ENCODE peak calls at places on chromosomes 3 and 15, in seven cellular contexts. One of them, this sample, is unnamed.
A peak's percentile ranks its signal among the peaks of the same experiment; 100 is the strongest.

GRCh38 chr3:110589381-110589780 is 482.2 kb upstream of the NECTIN3 start:
- DNase-seq in NAMALWA: no peak
- DNase-seq in right lobe of liver: no peak
- DNase-seq in stimulated activated CD8-positive, alpha-beta memory T cell treated with anti-CD3 and anti-CD28 coated beads, Interleukin-15, amount 100 ng/mL, for 1 hour: no peak
- DNase-seq in hypothalamus: no peak
- DNase-seq in AG20443: no peak
- DNase-seq in HEK293T: no peak
- DNase-seq in this sample: peak; percentile 61

GRCh38 chr3:74351213-74351612 is 263.2 kb downstream of the CNTN3 start:
- DNase-seq in NAMALWA: no peak
- DNase-seq in right lobe of liver: no peak
- DNase-seq in stimulated activated CD8-positive, alpha-beta memory T cell treated with anti-CD3 and anti-CD28 coated beads, Interleukin-15, amount 100 ng/mL, for 1 hour: no peak
- DNase-seq in hypothalamus: no peak
- DNase-seq in AG20443: no peak
- DNase-seq in HEK293T: no peak
- DNase-seq in this sample: peak; percentile 14

GRCh38 chr3:80190051-80190450 is 422.3 kb upstream of the ROBO1 start:
- DNase-seq in NAMALWA: no peak
- DNase-seq in right lobe of liver: no peak
- DNase-seq in stimulated activated CD8-positive, alpha-beta memory T cell treated with anti-CD3 and anti-CD28 coated beads, Interleukin-15, amount 100 ng/mL, for 1 hour: no peak
- DNase-seq in hypothalamus: no peak
- DNase-seq in AG20443: no peak
- DNase-seq in HEK293T: peak; percentile 45
- DNase-seq in this sample: peak; percentile 28

GRCh38 chr3:149356044-149356592 is 21.3 kb downstream of the TM4SF1 start:
- DNase-seq in NAMALWA: no peak
- DNase-seq in right lobe of liver: no peak
- DNase-seq in stimulated activated CD8-positive, alpha-beta memory T cell treated with anti-CD3 and anti-CD28 coated beads, Interleukin-15, amount 100 ng/mL, for 1 hour: no peak
- DNase-seq in hypothalamus: no peak
- DNase-seq in AG20443: no peak
- DNase-seq in HEK293T: no peak
- DNase-seq in this sample: no peak

GRCh38 chr15:55094152-55094551 is 102.6 kb downstream of the RSL24D1 start:
- DNase-seq in NAMALWA: no peak
- DNase-seq in right lobe of liver: no peak
- DNase-seq in stimulated activated CD8-positive, alpha-beta memory T cell treated with anti-CD3 and anti-CD28 coated beads, Interleukin-15, amount 100 ng/mL, for 1 hour: no peak
- DNase-seq in hypothalamus: no peak
- DNase-seq in AG20443: no peak
- DNase-seq in HEK293T: no peak
- DNase-seq in this sample: no peak

GRCh38 chr15:94584833-94585244 is 353.5 kb downstream of the MCTP2 start:
- DNase-seq in NAMALWA: no peak
- DNase-seq in right lobe of liver: no peak
- DNase-seq in stimulated activated CD8-positive, alpha-beta memory T cell treated with anti-CD3 and anti-CD28 coated beads, Interleukin-15, amount 100 ng/mL, for 1 hour: no peak
- DNase-seq in hypothalamus: no peak
- DNase-seq in AG20443: no peak
- DNase-seq in HEK293T: no peak
- DNase-seq in this sample: no peak

GRCh38 chr3:5136619-5137429 is 14.7 kb downstream of the ARL8B start:
- DNase-seq in NAMALWA: peak; percentile 87
- DNase-seq in right lobe of liver: no peak
- DNase-seq in stimulated activated CD8-positive, alpha-beta memory T cell treated with anti-CD3 and anti-CD28 coated beads, Interleukin-15, amount 100 ng/mL, for 1 hour: no peak
- DNase-seq in hypothalamus: no peak
- DNase-seq in AG20443: peak; percentile 10
- DNase-seq in HEK293T: peak; percentile 47
- DNase-seq in this sample: no peak

GRCh38 chr15:101536875-101537405 is 47.4 kb upstream of the PCSK6 start:
- DNase-seq in NAMALWA: no peak
- DNase-seq in right lobe of liver: no peak
- DNase-seq in stimulated activated CD8-positive, alpha-beta memory T cell treated with anti-CD3 and anti-CD28 coated beads, Interleukin-15, amount 100 ng/mL, for 1 hour: no peak
- DNase-seq in hypothalamus: no peak
- DNase-seq in AG20443: no peak
- DNase-seq in HEK293T: no peak
- DNase-seq in this sample: no peak

GRCh38 chr15:40118473-40118872 is 9.8 kb upstream of the BMF start:
- DNase-seq in NAMALWA: no peak
- DNase-seq in right lobe of liver: no peak
- DNase-seq in stimulated activated CD8-positive, alpha-beta memory T cell treated with anti-CD3 and anti-CD28 coated beads, Interleukin-15, amount 100 ng/mL, for 1 hour: no peak
- DNase-seq in hypothalamus: no peak
- DNase-seq in AG20443: no peak
- DNase-seq in HEK293T: no peak
- DNase-seq in this sample: no peak

GRCh38 chr3:14550181-14550580 is 10.0 kb upstream of the GRIP2 start:
- DNase-seq in NAMALWA: no peak
- DNase-seq in right lobe of liver: no peak
- DNase-seq in stimulated activated CD8-positive, alpha-beta memory T cell treated with anti-CD3 and anti-CD28 coated beads, Interleukin-15, amount 100 ng/mL, for 1 hour: no peak
- DNase-seq in hypothalamus: no peak
- DNase-seq in AG20443: no peak
- DNase-seq in HEK293T: no peak
- DNase-seq in this sample: no peak

GRCh38 chr3:155370198-155370597 is 76.7 kb upstream of the STRIT1 start:
- DNase-seq in NAMALWA: no peak
- DNase-seq in right lobe of liver: no peak
- DNase-seq in stimulated activated CD8-positive, alpha-beta memory T cell treated with anti-CD3 and anti-CD28 coated beads, Interleukin-15, amount 100 ng/mL, for 1 hour: no peak
- DNase-seq in hypothalamus: peak; percentile 2
- DNase-seq in AG20443: no peak
- DNase-seq in HEK293T: no peak
- DNase-seq in this sample: no peak

GRCh38 chr15:60130398-60130797 is 126.3 kb downstream of the FOXB1 start:
- DNase-seq in NAMALWA: no peak
- DNase-seq in right lobe of liver: no peak
- DNase-seq in stimulated activated CD8-positive, alpha-beta memory T cell treated with anti-CD3 and anti-CD28 coated beads, Interleukin-15, amount 100 ng/mL, for 1 hour: no peak
- DNase-seq in hypothalamus: no peak
- DNase-seq in AG20443: no peak
- DNase-seq in HEK293T: no peak
- DNase-seq in this sample: no peak

GRCh38 chr15:39918688-39919385 is 1.2 kb downstream of the GPR176 start:
- DNase-seq in NAMALWA: no peak
- DNase-seq in right lobe of liver: no peak
- DNase-seq in stimulated activated CD8-positive, alpha-beta memory T cell treated with anti-CD3 and anti-CD28 coated beads, Interleukin-15, amount 100 ng/mL, for 1 hour: no peak
- DNase-seq in hypothalamus: no peak
- DNase-seq in AG20443: peak; percentile 49
- DNase-seq in HEK293T: no peak
- DNase-seq in this sample: peak; percentile 94

GRCh38 chr15:63712828-63713520 is 115.8 kb downstream of the FBXL22 start:
- DNase-seq in NAMALWA: peak; percentile 38
- DNase-seq in right lobe of liver: no peak
- DNase-seq in stimulated activated CD8-positive, alpha-beta memory T cell treated with anti-CD3 and anti-CD28 coated beads, Interleukin-15, amount 100 ng/mL, for 1 hour: no peak
- DNase-seq in hypothalamus: no peak
- DNase-seq in AG20443: no peak
- DNase-seq in HEK293T: no peak
- DNase-seq in this sample: no peak

GRCh38 chr3:69500604-69501003 is 114.7 kb upstream of the FRMD4B start:
- DNase-seq in NAMALWA: no peak
- DNase-seq in right lobe of liver: no peak
- DNase-seq in stimulated activated CD8-positive, alpha-beta memory T cell treated with anti-CD3 and anti-CD28 coated beads, Interleukin-15, amount 100 ng/mL, for 1 hour: no peak
- DNase-seq in hypothalamus: no peak
- DNase-seq in AG20443: no peak
- DNase-seq in HEK293T: no peak
- DNase-seq in this sample: no peak

GRCh38 chr15:67433495-67434099 is 87.3 kb upstream of the C15orf61 start:
- DNase-seq in NAMALWA: peak; percentile 56
- DNase-seq in right lobe of liver: peak; percentile 48
- DNase-seq in stimulated activated CD8-positive, alpha-beta memory T cell treated with anti-CD3 and anti-CD28 coated beads, Interleukin-15, amount 100 ng/mL, for 1 hour: no peak
- DNase-seq in hypothalamus: no peak
- DNase-seq in AG20443: peak; percentile 85
- DNase-seq in HEK293T: peak; percentile 68
- DNase-seq in this sample: peak; percentile 56

GRCh38 chr15:35616436-35617271 is 70.7 kb upstream of the DPH6 start:
- DNase-seq in NAMALWA: peak; percentile 4
- DNase-seq in right lobe of liver: no peak
- DNase-seq in stimulated activated CD8-positive, alpha-beta memory T cell treated with anti-CD3 and anti-CD28 coated beads, Interleukin-15, amount 100 ng/mL, for 1 hour: no peak
- DNase-seq in hypothalamus: no peak
- DNase-seq in AG20443: no peak
- DNase-seq in HEK293T: no peak
- DNase-seq in this sample: peak; percentile 38

GRCh38 chr3:121493431-121493830 is 52.4 kb downstream of the POLQ start:
- DNase-seq in NAMALWA: no peak
- DNase-seq in right lobe of liver: no peak
- DNase-seq in stimulated activated CD8-positive, alpha-beta memory T cell treated with anti-CD3 and anti-CD28 coated beads, Interleukin-15, amount 100 ng/mL, for 1 hour: no peak
- DNase-seq in hypothalamus: no peak
- DNase-seq in AG20443: peak; percentile 10
- DNase-seq in HEK293T: no peak
- DNase-seq in this sample: peak; percentile 35

GRCh38 chr15:91849180-91849579 is 4.3 kb upstream of the SLCO3A1 start:
- DNase-seq in NAMALWA: no peak
- DNase-seq in right lobe of liver: no peak
- DNase-seq in stimulated activated CD8-positive, alpha-beta memory T cell treated with anti-CD3 and anti-CD28 coated beads, Interleukin-15, amount 100 ng/mL, for 1 hour: no peak
- DNase-seq in hypothalamus: no peak
- DNase-seq in AG20443: no peak
- DNase-seq in HEK293T: no peak
- DNase-seq in this sample: no peak

GRCh38 chr3:171028025-171028778 is 1.7 kb upstream of the SLC2A2 start:
- DNase-seq in NAMALWA: no peak
- DNase-seq in right lobe of liver: peak; percentile 80
- DNase-seq in stimulated activated CD8-positive, alpha-beta memory T cell treated with anti-CD3 and anti-CD28 coated beads, Interleukin-15, amount 100 ng/mL, for 1 hour: no peak
- DNase-seq in hypothalamus: no peak
- DNase-seq in AG20443: peak; percentile 87
- DNase-seq in HEK293T: no peak
- DNase-seq in this sample: peak; percentile 92

GRCh38 chr3:13080591-13080990 is 7.4 kb upstream of the IQSEC1 start:
- DNase-seq in NAMALWA: no peak
- DNase-seq in right lobe of liver: no peak
- DNase-seq in stimulated activated CD8-positive, alpha-beta memory T cell treated with anti-CD3 and anti-CD28 coated beads, Interleukin-15, amount 100 ng/mL, for 1 hour: no peak
- DNase-seq in hypothalamus: no peak
- DNase-seq in AG20443: peak; percentile 83
- DNase-seq in HEK293T: no peak
- DNase-seq in this sample: peak; percentile 24

GRCh38 chr3:138317687-138318086 is 12.0 kb downstream of the NME9 start:
- DNase-seq in NAMALWA: no peak
- DNase-seq in right lobe of liver: no peak
- DNase-seq in stimulated activated CD8-positive, alpha-beta memory T cell treated with anti-CD3 and anti-CD28 coated beads, Interleukin-15, amount 100 ng/mL, for 1 hour: no peak
- DNase-seq in hypothalamus: no peak
- DNase-seq in AG20443: no peak
- DNase-seq in HEK293T: no peak
- DNase-seq in this sample: no peak

GRCh38 chr15:32994810-32995424 is 199.6 kb downstream of the FMN1 start:
- DNase-seq in NAMALWA: peak; percentile 64
- DNase-seq in right lobe of liver: no peak
- DNase-seq in stimulated activated CD8-positive, alpha-beta memory T cell treated with anti-CD3 and anti-CD28 coated beads, Interleukin-15, amount 100 ng/mL, for 1 hour: no peak
- DNase-seq in hypothalamus: no peak
- DNase-seq in AG20443: peak; percentile 41
- DNase-seq in HEK293T: peak; percentile 8
- DNase-seq in this sample: peak; percentile 63

GRCh38 chr3:66998899-66999235 is 760 bp downstream of the KBTBD8 start:
- DNase-seq in NAMALWA: peak; percentile 40
- DNase-seq in right lobe of liver: no peak
- DNase-seq in stimulated activated CD8-positive, alpha-beta memory T cell treated with anti-CD3 and anti-CD28 coated beads, Interleukin-15, amount 100 ng/mL, for 1 hour: no peak
- DNase-seq in hypothalamus: no peak
- DNase-seq in AG20443: peak; percentile 11
- DNase-seq in HEK293T: no peak
- DNase-seq in this sample: peak; percentile 1

GRCh38 chr15:91049378-91050127 is 27.2 kb upstream of the VPS33B start:
- DNase-seq in NAMALWA: peak; percentile 82
- DNase-seq in right lobe of liver: peak; percentile 62
- DNase-seq in stimulated activated CD8-positive, alpha-beta memory T cell treated with anti-CD3 and anti-CD28 coated beads, Interleukin-15, amount 100 ng/mL, for 1 hour: peak; percentile 22
- DNase-seq in hypothalamus: peak; percentile 53
- DNase-seq in AG20443: peak; percentile 75
- DNase-seq in HEK293T: peak; percentile 59
- DNase-seq in this sample: peak; percentile 68

GRCh38 chr3:133478624-133479023 is 78.8 kb downstream of the BFSP2 start:
- DNase-seq in NAMALWA: peak; percentile 41
- DNase-seq in right lobe of liver: no peak
- DNase-seq in stimulated activated CD8-positive, alpha-beta memory T cell treated with anti-CD3 and anti-CD28 coated beads, Interleukin-15, amount 100 ng/mL, for 1 hour: no peak
- DNase-seq in hypothalamus: no peak
- DNase-seq in AG20443: no peak
- DNase-seq in HEK293T: no peak
- DNase-seq in this sample: no peak

GRCh38 chr15:29123171-29123570 is 146.5 kb downstream of the NSMCE3 start:
- DNase-seq in NAMALWA: no peak
- DNase-seq in right lobe of liver: no peak
- DNase-seq in stimulated activated CD8-positive, alpha-beta memory T cell treated with anti-CD3 and anti-CD28 coated beads, Interleukin-15, amount 100 ng/mL, for 1 hour: no peak
- DNase-seq in hypothalamus: no peak
- DNase-seq in AG20443: no peak
- DNase-seq in HEK293T: no peak
- DNase-seq in this sample: no peak

GRCh38 chr15:77081971-77082370 is 11.1 kb upstream of the TSPAN3 start:
- DNase-seq in NAMALWA: no peak
- DNase-seq in right lobe of liver: no peak
- DNase-seq in stimulated activated CD8-positive, alpha-beta memory T cell treated with anti-CD3 and anti-CD28 coated beads, Interleukin-15, amount 100 ng/mL, for 1 hour: no peak
- DNase-seq in hypothalamus: no peak
- DNase-seq in AG20443: no peak
- DNase-seq in HEK293T: no peak
- DNase-seq in this sample: no peak

GRCh38 chr15:38555686-38556334 is 8.8 kb downstream of the RASGRP1 start:
- DNase-seq in NAMALWA: no peak
- DNase-seq in right lobe of liver: no peak
- DNase-seq in stimulated activated CD8-positive, alpha-beta memory T cell treated with anti-CD3 and anti-CD28 coated beads, Interleukin-15, amount 100 ng/mL, for 1 hour: no peak
- DNase-seq in hypothalamus: no peak
- DNase-seq in AG20443: peak; percentile 43
- DNase-seq in HEK293T: no peak
- DNase-seq in this sample: peak; percentile 90

GRCh38 chr3:123847209-123847608 is 36.9 kb downstream of the MYLK start:
- DNase-seq in NAMALWA: no peak
- DNase-seq in right lobe of liver: no peak
- DNase-seq in stimulated activated CD8-positive, alpha-beta memory T cell treated with anti-CD3 and anti-CD28 coated beads, Interleukin-15, amount 100 ng/mL, for 1 hour: no peak
- DNase-seq in hypothalamus: no peak
- DNase-seq in AG20443: no peak
- DNase-seq in HEK293T: no peak
- DNase-seq in this sample: no peak

GRCh38 chr15:76451540-76451939 is 115.0 kb downstream of the ISL2 start:
- DNase-seq in NAMALWA: no peak
- DNase-seq in right lobe of liver: no peak
- DNase-seq in stimulated activated CD8-positive, alpha-beta memory T cell treated with anti-CD3 and anti-CD28 coated beads, Interleukin-15, amount 100 ng/mL, for 1 hour: no peak
- DNase-seq in hypothalamus: no peak
- DNase-seq in AG20443: no peak
- DNase-seq in HEK293T: no peak
- DNase-seq in this sample: no peak

GRCh38 chr3:117322866-117323265 is 613.3 kb downstream of the TUSC7 start:
- DNase-seq in NAMALWA: peak; percentile 9
- DNase-seq in right lobe of liver: no peak
- DNase-seq in stimulated activated CD8-positive, alpha-beta memory T cell treated with anti-CD3 and anti-CD28 coated beads, Interleukin-15, amount 100 ng/mL, for 1 hour: no peak
- DNase-seq in hypothalamus: no peak
- DNase-seq in AG20443: peak; percentile 17
- DNase-seq in HEK293T: peak; percentile 15
- DNase-seq in this sample: peak; percentile 3

GRCh38 chr3:49930241-49930690 is 655 bp upstream of the MON1A start:
- DNase-seq in NAMALWA: no peak
- DNase-seq in right lobe of liver: no peak
- DNase-seq in stimulated activated CD8-positive, alpha-beta memory T cell treated with anti-CD3 and anti-CD28 coated beads, Interleukin-15, amount 100 ng/mL, for 1 hour: no peak
- DNase-seq in hypothalamus: no peak
- DNase-seq in AG20443: no peak
- DNase-seq in HEK293T: no peak
- DNase-seq in this sample: no peak

GRCh38 chr3:34683851-34684250 is 885.4 kb downstream of the PDCD6IP start:
- DNase-seq in NAMALWA: peak; percentile 64
- DNase-seq in right lobe of liver: peak; percentile 52
- DNase-seq in stimulated activated CD8-positive, alpha-beta memory T cell treated with anti-CD3 and anti-CD28 coated beads, Interleukin-15, amount 100 ng/mL, for 1 hour: no peak
- DNase-seq in hypothalamus: peak; percentile 1
- DNase-seq in AG20443: peak; percentile 16
- DNase-seq in HEK293T: peak; percentile 12
- DNase-seq in this sample: peak; percentile 48

This sample was measured in AG10803.